ENCODE peak calls at places on chromosomes 5 and 9, in four cellular contexts. O, U, S and T are unnamed samples.

GRCh38 chr9:112644449-112644965 is 73.4 kb downstream of the INIP start:
- DNase-seq in S (no peak), O (no peak), U (no peak), T (no peak)

GRCh38 chr9:27353405-27354229 is 56.7 kb upstream of the EQTN start:
- DNase-seq in O (no peak), U (peak), S (no peak), T (no peak)

GRCh38 chr9:100322954-100323536 is 29.7 kb downstream of the TEX10 start:
- DNase-seq in U (no peak), O (peak), S (peak), T (peak)

GRCh38 chr5:80711938-80712337 is 57.2 kb upstream of the DHFR start:
- DNase-seq in U (no peak), O (peak), S (peak), T (peak)

GRCh38 chr9:16744386-16744785 is 126.1 kb downstream of the BNC2 start:
- DNase-seq in O (no peak), S (no peak), U (no peak), T (no peak)

GRCh38 chr5:178223196-178223773 is 9.3 kb downstream of the PHYKPL start:
- DNase-seq in O (no peak), U (no peak), S (no peak), T (no peak)

GRCh38 chr9:128558431-128559310 is 6.3 kb downstream of the SPTAN1 start:
- DNase-seq in O (peak), U (no peak), S (peak), T (peak)

GRCh38 chr5:10243660-10244240 is 5.9 kb downstream of the ATPSCKMT start:
- DNase-seq in S (no peak), O (no peak), U (no peak), T (no peak)

GRCh38 chr5:179375236-179375685 is 30.0 kb upstream of the ADAMTS2 start:
- DNase-seq in O (no peak), S (no peak), U (no peak), T (no peak)

GRCh38 chr5:134003957-134004625 is 684 bp downstream of the VDAC1 start:
- DNase-seq in O (no peak), U (no peak), S (peak), T (no peak)

GRCh38 chr5:14243768-14244167 is 100.6 kb downstream of the TRIO start:
- DNase-seq in S (no peak), O (no peak), U (no peak), T (no peak)

GRCh38 chr9:106956971-106957370 is 94.0 kb downstream of the ZNF462 start:
- DNase-seq in S (no peak), O (no peak), U (no peak), T (no peak)

GRCh38 chr9:93686880-93687236 is 110.5 kb downstream of the PHF2 start:
- DNase-seq in U (no peak), S (no peak), O (no peak), T (no peak)

GRCh38 chr9:116298992-116299391 is 145.4 kb downstream of the PAPPA start:
- DNase-seq in O (no peak), U (no peak), S (no peak), T (no peak)

GRCh38 chr5:175542966-175543235 is 64.5 kb downstream of the SFXN1 start:
- DNase-seq in U (no peak), S (no peak), O (no peak), T (no peak)
- TF ChIP-seq RNF2 in U (no peak), S (no peak), O (no peak), T (no peak)

GRCh38 chr9:1362845-1363244 is 312.7 kb downstream of the DMRT2 start:
- DNase-seq in U (no peak), S (no peak), O (no peak), T (no peak)

GRCh38 chr9:1366300-1366699 is 316.1 kb downstream of the DMRT2 start:
- DNase-seq in S (no peak), U (no peak), O (no peak), T (no peak)
- TF ChIP-seq RNF2 in S (no peak), U (no peak), O (no peak), T (no peak)

GRCh38 chr5:148740466-148740865 is 85.9 kb upstream of the ADRB2 start:
- DNase-seq in U (no peak), O (no peak), S (no peak), T (no peak)

GRCh38 chr5:148746826-148747535 is 79.4 kb upstream of the ADRB2 start:
- DNase-seq in U (no peak), S (peak), O (no peak), T (no peak)

GRCh38 chr5:148739023-148739422 is 84.7 kb upstream of the HTR4 start:
- DNase-seq in S (no peak), O (peak), U (no peak), T (no peak)

GRCh38 chr5:148739524-148739923 is 85.2 kb upstream of the HTR4 start:
- DNase-seq in O (peak), U (no peak), S (no peak), T (no peak)

DNA sequence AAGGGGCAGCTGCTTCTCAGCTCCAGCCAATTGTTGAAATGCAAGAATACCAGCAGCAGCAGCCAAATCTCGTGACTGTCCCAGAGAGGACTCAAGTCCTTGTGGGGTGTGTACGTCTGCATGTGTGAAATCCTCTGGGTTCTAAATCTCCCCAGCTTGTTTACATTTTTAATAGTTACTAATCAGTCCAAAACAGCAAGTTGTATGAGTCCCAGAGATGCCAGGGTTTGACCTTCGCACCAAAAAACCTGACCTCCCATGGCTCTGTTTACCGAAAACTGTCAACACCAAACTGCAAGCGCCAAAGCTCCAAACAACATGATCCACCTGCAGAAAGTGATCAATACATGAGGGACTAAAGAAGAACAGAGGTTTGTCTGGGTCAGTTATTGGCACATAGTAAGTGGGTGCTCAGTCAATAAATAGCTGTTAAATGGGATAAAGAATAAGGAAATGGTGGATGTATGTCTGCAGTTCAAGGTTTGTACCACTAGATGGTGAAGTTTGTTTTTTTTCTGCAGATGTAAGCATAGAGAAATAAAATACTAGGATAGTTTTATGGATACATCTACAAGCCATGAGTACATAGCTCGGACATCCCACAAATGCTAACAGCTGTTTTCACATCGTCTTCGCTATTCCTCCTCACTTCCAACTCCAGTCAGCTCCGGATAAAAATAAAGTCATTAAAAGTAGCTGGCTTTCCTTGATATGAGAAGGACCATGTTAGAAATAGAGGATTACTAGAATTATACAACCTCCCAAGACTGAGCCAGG is 85.3 kb upstream of the ADRB2 start:
- DNase-seq in S (peak), O (peak), U (no peak), T (peak)
- TF ChIP-seq RNF2 in S (no peak), O (no peak), U (no peak), T (no peak)

DNA sequence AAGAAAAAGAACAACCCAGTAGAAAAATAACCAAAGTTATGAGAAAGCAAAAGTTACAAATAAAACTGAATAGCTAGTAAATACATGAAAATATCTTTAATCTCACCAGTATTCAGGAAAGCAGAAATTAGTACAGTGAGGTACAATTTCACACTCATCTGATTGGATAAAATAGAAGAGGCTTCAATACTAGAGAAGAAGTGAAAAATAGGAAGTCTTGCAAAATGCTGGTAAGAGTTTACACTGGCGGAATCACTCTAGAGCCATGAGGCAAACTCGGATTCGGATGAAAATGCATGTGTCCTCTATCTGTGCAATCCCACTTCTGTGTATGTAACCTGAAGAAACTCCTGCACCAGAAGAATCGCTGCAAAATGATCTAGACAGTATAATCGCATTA is 128.9 kb downstream of the CCDC192 start:
- DNase-seq in S (no peak), U (no peak), O (no peak), T (no peak)
- TF ChIP-seq RNF2 in S (no peak), U (no peak), O (no peak), T (no peak)